ENCODE peak calls at places on chromosomes 13 and 19, in seven cellular contexts. T, Z, Y, R, W, Q and S are unnamed samples.

GRCh38 chr19:38070573-38070972 is 153.4 kb downstream of the DPF1 start:
- DNase-seq in T (peak; percentile 43), Z (peak; percentile 65), Y (no peak), R (peak; percentile 88), W (no peak), Q (no peak), S (no peak)

GRCh38 chr19:55579766-55580621 is 654 bp downstream of the ZNF579 start:
- DNase-seq in T (peak; percentile 49), Z (peak; percentile 44), Y (peak; percentile 46), R (peak; percentile 41), W (no peak), Q (peak; percentile 56), S (peak; percentile 63)

GRCh38 chr13:40583738-40584137 is 82.7 kb downstream of the FOXO1 start:
- DNase-seq in T (no peak), Z (no peak), Y (no peak), R (no peak), W (no peak), Q (no peak), S (no peak)

GRCh38 chr13:20525144-20525600 is 485 bp downstream of the CRYL1 start:
- DNase-seq in T (peak; percentile 15), Z (peak; percentile 44), Y (no peak), R (no peak), W (peak; percentile 11), Q (peak; percentile 54), S (peak; percentile 23)

GRCh38 chr13:55090612-55091011 is 2050.1 kb upstream of the PRR20A start:
- DNase-seq in T (no peak), Z (no peak), Y (no peak), R (no peak), W (no peak), Q (no peak), S (no peak)

GRCh38 chr19:7978196-7978825 is 27.1 kb downstream of the ELAVL1 start:
- DNase-seq in T (no peak), Z (peak; percentile 20), Y (no peak), R (peak; percentile 7), W (no peak), Q (peak; percentile 6), S (no peak)

GRCh38 chr13:106507560-106508274 is 27.7 kb downstream of the EFNB2 start:
- DNase-seq in T (peak; percentile 98), Z (peak; percentile 79), Y (no peak), R (peak; percentile 95), W (no peak), Q (peak; percentile 24), S (peak; percentile 75)

GRCh38 chr13:91722267-91722884 is 324.0 kb downstream of the GPC5 start:
- DNase-seq in T (peak; percentile 64), Z (peak; percentile 55), Y (peak; percentile 84), R (peak; percentile 18), W (no peak), Q (peak; percentile 36), S (peak; percentile 14)

GRCh38 chr19:24052811-24053210 is 34.2 kb upstream of the ZNF254 start:
- DNase-seq in T (peak; percentile 52), Z (peak; percentile 29), Y (no peak), R (peak; percentile 59), W (no peak), Q (no peak), S (no peak)

GRCh38 chr19:6267552-6268381 is 12.0 kb downstream of the MLLT1 start:
- DNase-seq in T (no peak), Z (peak; percentile 44), Y (no peak), R (peak; percentile 51), W (no peak), Q (no peak), S (no peak)

GRCh38 chr19:5585461-5586299 is 17.9 kb upstream of the TINCR start:
- DNase-seq in T (no peak), Z (no peak), Y (no peak), R (no peak), W (peak; percentile 43), Q (peak; percentile 80), S (peak; percentile 80)

GRCh38 chr13:43848250-43848649 is 31.3 kb downstream of the CCDC122 start:
- DNase-seq in T (peak; percentile 69), Z (peak; percentile 78), Y (no peak), R (peak; percentile 71), W (no peak), Q (no peak), S (no peak)

GRCh38 chr13:24995225-24995804 is 100.6 kb upstream of the PABPC3 start:
- DNase-seq in T (peak; percentile 89), Z (peak; percentile 88), Y (peak; percentile 84), R (peak; percentile 82), W (peak; percentile 73), Q (peak; percentile 89), S (peak; percentile 94)

GRCh38 chr13:44884076-44884729 is 105.1 kb downstream of the NUFIP1 start:
- DNase-seq in T (peak; percentile 50), Z (peak; percentile 90), Y (no peak), R (peak; percentile 86), W (no peak), Q (no peak), S (no peak)

GRCh38 chr19:524062-524674 is 7.4 kb upstream of the CDC34 start:
- DNase-seq in T (no peak), Z (peak; percentile 58), Y (no peak), R (peak; percentile 49), W (no peak), Q (no peak), S (no peak)

GRCh38 chr13:75795274-75795673 is 159.1 kb downstream of the LMO7 start:
- DNase-seq in T (no peak), Z (no peak), Y (no peak), R (no peak), W (no peak), Q (no peak), S (no peak)

GRCh38 chr13:49579501-49579900 is 5.9 kb downstream of the RCBTB1 start:
- DNase-seq in T (no peak), Z (no peak), Y (no peak), R (no peak), W (no peak), Q (no peak), S (no peak)
- H3K4me2 ChIP-seq in T (no peak overlapping the region), Z (no peak overlapping the region), Y (no peak overlapping the region), R (no peak overlapping the region), W (no peak overlapping the region), Q (no peak overlapping the region), S (no peak overlapping the region)

GRCh38 chr13:34028496-34029442 is 210.8 kb downstream of the RFC3 start:
- DNase-seq in T (no peak), Z (no peak), Y (no peak), R (no peak), W (no peak), Q (no peak), S (no peak)
- H3K4me2 ChIP-seq in T (no peak overlapping the region), Z (no peak overlapping the region), Y (no peak overlapping the region), R (no peak overlapping the region), W (no peak overlapping the region), Q (no peak overlapping the region), S (no peak overlapping the region)

GRCh38 chr13:110392510-110393233 is 85.6 kb downstream of the COL4A2 start:
- DNase-seq in T (peak; percentile 62), Z (no peak), Y (no peak), R (peak; percentile 78), W (no peak), Q (no peak), S (peak; percentile 69)
- H3K4me2 ChIP-seq in T (no peak overlapping the region), Z (no peak overlapping the region), Y (no peak overlapping the region), R (no peak overlapping the region), W (no peak overlapping the region), Q (no peak overlapping the region), S (no peak overlapping the region)

GRCh38 chr13:31944262-31945160 is 87.1 kb upstream of the FRY start:
- DNase-seq in T (no peak), Z (peak; percentile 43), Y (no peak), R (no peak), W (no peak), Q (no peak), S (no peak)
- H3K4me2 ChIP-seq in T (no peak overlapping the region), Z (peak overlapping the region; percentile 72), Y (no peak overlapping the region), R (peak overlapping the region; percentile 53), W (no peak overlapping the region), Q (no peak overlapping the region), S (no peak overlapping the region)

DNA sequence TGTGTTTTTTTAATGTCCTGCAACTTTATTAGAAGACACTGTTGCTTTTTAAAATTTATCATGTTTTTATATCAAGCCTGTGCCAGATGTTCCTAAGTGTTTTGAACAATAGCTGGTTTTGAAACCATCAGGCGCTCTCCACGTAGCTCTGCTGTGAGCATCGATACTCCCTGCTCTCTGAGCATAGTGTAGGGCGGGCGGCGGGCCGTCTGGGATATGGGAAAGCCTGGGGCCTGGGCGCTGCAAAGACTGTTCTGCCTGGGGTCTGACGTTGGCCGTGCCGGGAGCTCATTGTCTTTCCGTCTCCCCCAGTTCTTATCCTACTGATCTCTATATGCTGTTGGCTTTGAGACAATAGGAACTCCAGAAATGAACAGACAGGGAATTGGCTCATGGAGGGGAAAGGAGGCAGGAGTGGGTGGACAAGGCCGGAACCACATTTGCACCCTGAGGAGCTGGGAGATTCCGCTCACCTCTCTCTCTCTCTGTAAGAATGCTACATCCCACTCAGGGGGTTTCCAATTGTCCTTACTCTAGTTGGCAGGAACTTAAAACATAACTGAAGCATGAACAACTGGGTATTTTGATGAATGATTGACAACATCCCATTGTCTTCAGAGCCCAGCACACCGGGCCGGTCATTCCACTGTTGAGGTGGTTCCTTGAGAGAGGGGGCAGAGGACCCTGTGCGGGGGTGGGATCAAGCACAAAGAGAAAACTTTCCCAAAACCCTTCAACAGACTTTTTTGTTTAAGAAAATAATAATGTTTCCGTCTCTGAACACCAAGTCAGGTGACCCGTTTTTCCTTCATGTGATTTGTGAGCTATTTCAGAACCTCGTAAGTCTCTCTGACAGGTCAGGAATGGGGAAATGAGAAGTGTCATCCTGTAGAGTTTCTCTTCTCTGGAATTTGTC is 64.7 kb downstream of the COL4A2 start:
- DNase-seq in T (no peak), Z (no peak), Y (no peak), R (peak; percentile 50), W (no peak), Q (no peak), S (no peak)
- H3K4me2 ChIP-seq in T (no peak overlapping the region), Z (no peak overlapping the region), Y (no peak overlapping the region), R (no peak overlapping the region), W (no peak overlapping the region), Q (no peak overlapping the region), S (no peak overlapping the region)

DNA sequence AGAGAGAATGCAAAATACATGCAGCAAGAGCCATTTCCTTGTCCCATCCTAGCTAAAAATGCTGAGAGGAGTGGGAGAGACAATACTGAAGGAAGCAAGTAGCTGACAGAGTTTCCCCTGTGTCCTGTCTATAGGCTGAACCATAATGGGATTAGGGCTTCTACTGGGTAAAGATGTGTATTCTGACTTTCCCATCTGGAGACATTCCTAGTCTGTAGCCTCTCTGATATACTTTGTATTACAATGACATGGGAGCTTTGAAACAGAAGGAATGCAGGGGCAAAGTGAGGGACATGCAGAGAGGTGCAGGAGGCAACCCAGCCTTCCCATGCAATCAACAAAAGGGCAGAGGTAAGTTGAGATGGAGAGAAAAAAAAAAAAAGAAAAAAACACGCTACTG is 10.5 kb upstream of the GPC6 start:
- DNase-seq in T (no peak), Z (no peak), Y (no peak), R (no peak), W (no peak), Q (peak; percentile 15), S (peak; percentile 99)
- H3K4me2 ChIP-seq in T (no peak overlapping the region), Z (no peak overlapping the region), Y (no peak overlapping the region), R (no peak overlapping the region), W (no peak overlapping the region), Q (no peak overlapping the region), S (no peak overlapping the region)